ENCODE peak calls at places on chromosome 7, in eight cellular contexts. D is H1, C is Panc1, W is left ventricle myocardium inferior, R is upper lobe of right lung, Z is breast epithelium, V is tibial artery, G is osteoblast. O is an unnamed sample.
A peak's percentile ranks its signal among the peaks of the same experiment; 100 is the strongest.

GRCh38 chr7:43313628-43314378 is 201.4 kb downstream of the HECW1 start:
- DNase-seq in G (no peak), R (no peak), W (no peak), C (no peak), D (no peak), Z (no peak), V (no peak), O (no peak)

GRCh38 chr7:19519443-19519977 is 189.3 kb downstream of the POLR1F start:
- DNase-seq in D (no peak), R (no peak), V (no peak), W (peak; percentile 20), G (no peak), C (no peak), Z (no peak), O (no peak)

GRCh38 chr7:4683043-4683883 is 1.2 kb downstream of the FOXK1 start:
- DNase-seq in V (peak; percentile 75), R (peak; percentile 69), D (no peak), W (peak; percentile 43), Z (no peak), G (peak; percentile 76), C (no peak), O (peak; percentile 44)

GRCh38 chr7:106069471-106070200 is 42.5 kb downstream of the SYPL1 start:
- DNase-seq in R (no peak), C (no peak), D (no peak), Z (no peak), V (no peak), G (no peak), W (peak; percentile 34), O (no peak)

GRCh38 chr7:90455163-90456030 is 14.0 kb upstream of the PTTG1IP2 start:
- DNase-seq in W (no peak), D (no peak), G (peak; percentile 89), Z (no peak), C (no peak), R (no peak), V (no peak), O (no peak)

GRCh38 chr7:24963218-24963617 is 16.8 kb downstream of the OSBPL3 start:
- DNase-seq in G (peak; percentile 68), W (no peak), C (no peak), V (peak; percentile 74), D (no peak), Z (peak; percentile 51), R (no peak), O (peak; percentile 39)

GRCh38 chr7:3260425-3260762 is 40.7 kb upstream of the SDK1 start:
- DNase-seq in Z (no peak), V (no peak), D (no peak), C (no peak), R (no peak), G (no peak), W (no peak), O (no peak)

GRCh38 chr7:2148189-2148588 is 84.6 kb downstream of the MAD1L1 start:
- DNase-seq in D (no peak), C (no peak), R (no peak), G (no peak), W (no peak), V (no peak), Z (no peak), O (no peak)

GRCh38 chr7:92944633-92945032 is 108.3 kb upstream of the CDK6 start:
- DNase-seq in G (no peak), R (no peak), C (no peak), D (no peak), W (no peak), Z (peak; percentile 20), V (no peak), O (no peak)

GRCh38 chr7:138919256-138919655 is 61.9 kb downstream of the KIAA1549 start:
- DNase-seq in Z (no peak), G (peak; percentile 84), W (no peak), V (no peak), D (no peak), C (no peak), R (no peak), O (no peak)

GRCh38 chr7:102098986-102099385 is 187.7 kb upstream of the SH2B2 start:
- DNase-seq in C (no peak), D (peak; percentile 30), Z (no peak), G (no peak), V (peak; percentile 48), W (no peak), R (no peak), O (no peak)

GRCh38 chr7:102103027-102103372 is 183.7 kb upstream of the SH2B2 start:
- DNase-seq in C (no peak), G (no peak), R (no peak), W (no peak), D (no peak), Z (no peak), V (no peak), O (no peak)

GRCh38 chr7:102099474-102099873 is 187.2 kb upstream of the SH2B2 start:
- DNase-seq in W (no peak), C (no peak), D (peak; percentile 8), V (no peak), G (no peak), Z (no peak), R (no peak), O (no peak)

GRCh38 chr7:102101926-102102325 is 184.7 kb upstream of the SH2B2 start:
- DNase-seq in R (no peak), G (no peak), V (no peak), Z (no peak), C (no peak), W (no peak), D (peak; percentile 38), O (no peak)

GRCh38 chr7:102101111-102101551 is 185.5 kb upstream of the SH2B2 start:
- DNase-seq in R (no peak), G (no peak), W (no peak), V (no peak), Z (no peak), D (peak; percentile 35), C (no peak), O (no peak)
- TF ChIP-seq CTCF in R (no peak), G (no peak), W (no peak), V (no peak), Z (no peak), D (no peak), C (no peak), O (no peak)

DNA sequence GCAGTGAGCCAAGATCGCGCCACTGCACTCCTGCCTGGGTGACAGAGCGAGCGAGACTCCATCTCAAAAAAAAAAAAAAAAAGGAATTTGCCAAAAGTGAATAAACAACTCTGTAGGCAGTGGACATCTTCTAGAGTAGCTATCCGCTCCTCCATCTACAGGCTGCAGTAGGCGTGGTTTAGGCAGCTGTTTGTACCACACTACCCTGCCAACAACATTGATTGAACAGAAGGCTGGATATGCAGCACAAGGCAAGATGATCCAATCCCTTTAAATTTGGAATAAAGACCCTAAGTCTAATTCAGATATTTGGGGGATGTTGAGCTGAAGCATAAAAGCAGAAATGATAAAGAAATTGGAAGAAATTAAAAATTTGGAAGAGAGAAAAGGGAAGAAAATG is 141.6 kb downstream of the TES start:
- DNase-seq in G (no peak), C (no peak), R (no peak), W (no peak), D (no peak), V (no peak), Z (no peak), O (no peak)
- H3K27ac ChIP-seq in G (no peak overlapping the region), C (peak overlapping the region; percentile 100), R (peak overlapping the region; percentile 1), W (peak overlapping the region; percentile 96), D (no peak overlapping the region), V (peak overlapping the region; percentile 85), Z (no peak overlapping the region), O (peak overlapping the region; percentile 29)

GRCh38 chr7:116552616-116553015 is 27.8 kb downstream of the CAV1 start:
- DNase-seq in W (no peak), R (no peak), D (no peak), V (no peak), C (no peak), Z (no peak), G (no peak), O (no peak)

GRCh38 chr7:116557066-116557585 is 32.3 kb downstream of the CAV1 start:
- DNase-seq in V (no peak), C (no peak), D (no peak), Z (no peak), G (no peak), W (no peak), R (no peak), O (no peak)

GRCh38 chr7:116554911-116555310 is 30.1 kb downstream of the CAV1 start:
- DNase-seq in V (no peak), R (no peak), W (no peak), C (no peak), Z (no peak), D (no peak), G (no peak), O (no peak)

GRCh38 chr7:116553168-116553567 is 28.3 kb downstream of the CAV1 start:
- DNase-seq in C (no peak), V (no peak), Z (no peak), R (no peak), G (no peak), D (no peak), W (no peak), O (no peak)

GRCh38 chr7:116554436-116554835 is 29.6 kb downstream of the CAV1 start:
- DNase-seq in R (no peak), Z (no peak), V (no peak), W (peak; percentile 50), C (no peak), G (peak; percentile 43), D (no peak), O (no peak)
- H3K4me1 ChIP-seq in R (peaks cover 6% of the 10 kb centered on the region), Z (no peaks in the 10 kb centered on the region), V (peaks cover 25% of the 10 kb centered on the region), W (peaks cover 98% of the 10 kb centered on the region), C (peaks cover 62% of the 10 kb centered on the region), G (peaks cover 14% of the 10 kb centered on the region), D (no peaks in the 10 kb centered on the region), O (peaks cover 9% of the 10 kb centered on the region)

GRCh38 chr7:149871576-149871975 is 2.2 kb upstream of the ATP6V0E2 start:
- DNase-seq in R (no peak), V (no peak), Z (no peak), W (no peak), D (no peak), G (peak; percentile 45), C (no peak), O (no peak)

GRCh38 chr7:149873074-149873967 is 448 bp upstream of the ATP6V0E2 start:
- DNase-seq in R (peak; percentile 97), Z (peak; percentile 91), G (peak; percentile 100), C (peak; percentile 45), D (peak; percentile 93), V (peak; percentile 95), W (peak; percentile 97), O (peak; percentile 95)

GRCh38 chr7:149873968-149874643 is at the start of gene ATP6V0E2:
- DNase-seq in W (no peak), G (peak; percentile 26), R (peak; percentile 63), C (no peak), Z (no peak), D (no peak), V (no peak), O (no peak)

GRCh38 chr7:149870701-149871483 is 2.9 kb upstream of the ATP6V0E2 start:
- DNase-seq in W (no peak), R (no peak), Z (no peak), G (peak; percentile 41), C (no peak), V (no peak), D (peak; percentile 24), O (no peak)

DNA sequence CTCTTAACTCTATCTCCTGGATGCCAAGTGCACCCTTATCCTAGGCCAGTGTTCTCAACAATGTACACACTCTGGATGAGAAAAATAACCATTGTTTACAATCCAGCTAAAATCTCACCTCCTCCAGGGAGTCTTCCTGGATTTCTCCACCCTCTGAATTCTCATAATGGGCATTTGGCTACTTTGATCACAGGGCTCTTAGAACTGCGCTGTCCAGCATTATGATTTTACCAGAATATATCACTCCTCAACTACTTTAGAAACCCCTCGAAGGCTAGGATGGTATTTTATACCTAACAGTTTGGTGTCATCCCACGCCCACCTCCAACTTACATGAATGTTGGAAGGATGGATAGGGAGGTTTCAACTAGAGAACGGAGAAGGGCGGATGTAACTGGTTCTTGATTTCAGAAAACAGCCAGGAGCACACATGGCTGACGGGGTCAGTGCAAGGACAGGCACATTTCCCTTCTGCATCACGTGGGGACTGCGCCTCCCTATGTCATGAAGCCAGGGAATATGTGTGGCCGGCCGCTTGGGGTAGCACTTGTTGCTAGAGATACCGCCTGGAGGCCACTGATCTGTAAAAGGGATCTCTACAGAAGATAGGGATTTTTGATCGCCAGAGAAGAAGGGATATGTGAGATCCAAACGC is 1.2 kb upstream of the ATP6V0E2 start:
- DNase-seq in R (peak; percentile 82), G (peak; percentile 98), Z (peak; percentile 81), C (peak; percentile 61), W (peak; percentile 84), V (peak; percentile 88), D (peak; percentile 55), O (peak; percentile 84)
- TF ChIP-seq CTCF in R (no peak), G (no peak), Z (peak; percentile 33), C (no peak), W (peak; percentile 46), V (no peak), D (peak; percentile 9), O (no peak)

O was measured in gastrocnemius medialis.